ENCODE peak calls at places on chromosome 10, in ten cellular contexts. Q is IMR-90; A is CD4-positive, CD25-positive, alpha-beta regulatory T cell; O is CD8-positive, alpha-beta memory T cell; H is H9; F is transverse colon; S is uterus; Y is left ventricle myocardium inferior; M is A549; L is cardiac muscle cell. T is an unnamed sample. For H3K4me1, the result is how much of the 10 kb centered on the place peaks cover.

GRCh38 chr10:131248376-131249165 is 63.0 kb downstream of the TCERG1L start:
- DNase-seq in Q (no peak), A (no peak), O (no peak), H (no peak), F (no peak), S (no peak), Y (no peak), M (no peak), L (no peak), T (no peak)

GRCh38 chr10:35426657-35427056 is 90.3 kb downstream of the CCNY start:
- DNase-seq in Q (no peak), A (no peak), O (no peak), H (no peak), F (no peak), S (no peak), Y (no peak), M (no peak), L (no peak), T (no peak)

GRCh38 chr10:72426982-72427381 is 72.3 kb upstream of the DNAJB12 start:
- DNase-seq in Q (no peak), A (no peak), O (no peak), H (peak), F (no peak), S (no peak), Y (peak), M (no peak), L (peak), T (no peak)

GRCh38 chr10:78893217-78893616 is 175.5 kb upstream of the ZMIZ1 start:
- DNase-seq in Q (no peak), A (no peak), O (no peak), H (no peak), F (no peak), S (no peak), Y (no peak), M (no peak), L (no peak), T (no peak)

GRCh38 chr10:114022292-114022691 is 21.4 kb upstream of the ADRB1 start:
- DNase-seq in Q (no peak), A (no peak), O (no peak), H (no peak), F (peak), S (peak), Y (peak), M (no peak), L (peak), T (peak)

GRCh38 chr10:126062132-126063032 is 166.0 kb downstream of the FANK1 start:
- DNase-seq in Q (peak), A (no peak), O (no peak), H (no peak), F (peak), S (peak), Y (peak), M (peak), L (peak), T (peak)

GRCh38 chr10:80660736-80661135 is 123.0 kb downstream of the SH2D4B start:
- DNase-seq in Q (no peak), A (no peak), O (no peak), H (no peak), F (no peak), S (no peak), Y (no peak), M (no peak), L (no peak), T (no peak)

GRCh38 chr10:104580321-104580720 is 60.8 kb upstream of the SORCS3 start:
- DNase-seq in Q (peak), A (no peak), O (no peak), H (no peak), F (no peak), S (no peak), Y (no peak), M (no peak), L (peak), T (no peak)

GRCh38 chr10:67917169-67917568 is 32.7 kb downstream of the SIRT1 start:
- DNase-seq in Q (no peak), A (no peak), O (no peak), H (no peak), F (no peak), S (no peak), Y (no peak), M (no peak), L (no peak), T (no peak)

GRCh38 chr10:22310928-22311327 is 5.3 kb upstream of the COMMD3 start:
- DNase-seq in Q (no peak), A (no peak), O (no peak), H (no peak), F (no peak), S (no peak), Y (no peak), M (no peak), L (no peak), T (no peak)
- H3K4me1 ChIP-seq in Q (under half), A (under half), O (under half), H (under half), F (under half), S (under half), Y (under half), M (under half), L (under half), T (under half)

GRCh38 chr10:117140525-117140902 is 2.4 kb upstream of the VAX1 start:
- DNase-seq in Q (no peak), A (no peak), O (no peak), H (peak), F (no peak), S (no peak), Y (no peak), M (no peak), L (no peak), T (no peak)

GRCh38 chr10:117138838-117139580 is 939 bp upstream of the VAX1 start:
- DNase-seq in Q (no peak), A (no peak), O (no peak), H (peak), F (no peak), S (no peak), Y (no peak), M (no peak), L (no peak), T (no peak)

GRCh38 chr10:117145019-117145418 is 6.9 kb upstream of the VAX1 start:
- DNase-seq in Q (no peak), A (no peak), O (no peak), H (no peak), F (no peak), S (no peak), Y (no peak), M (no peak), L (no peak), T (no peak)

GRCh38 chr10:117139581-117140524 is 1.8 kb upstream of the VAX1 start:
- DNase-seq in Q (no peak), A (no peak), O (no peak), H (peak), F (no peak), S (no peak), Y (no peak), M (no peak), L (no peak), T (no peak)

GRCh38 chr10:117143424-117143823 is 5.4 kb upstream of the VAX1 start:
- DNase-seq in Q (no peak), A (no peak), O (no peak), H (no peak), F (no peak), S (no peak), Y (no peak), M (no peak), L (no peak), T (no peak)
- H3K4me1 ChIP-seq in Q (under half), A (under half), O (under half), H (under half), F (under half), S (under half), Y (under half), M (under half), L (under half), T (under half)

GRCh38 chr10:119539359-119539651 is 3.2 kb downstream of the RGS10 start:
- DNase-seq in Q (no peak), A (no peak), O (no peak), H (no peak), F (no peak), S (no peak), Y (no peak), M (no peak), L (no peak), T (no peak)
- H3K4me1 ChIP-seq in Q (under half), A (half or more), O (half or more), H (under half), F (half or more), S (under half), Y (under half), M (under half), L (under half), T (under half)

GRCh38 chr10:60235001-60235400 is 154.7 kb downstream of the ANK3 start:
- DNase-seq in Q (peak), A (no peak), O (no peak), H (no peak), F (no peak), S (no peak), Y (no peak), M (no peak), L (peak), T (peak)
- H3K4me1 ChIP-seq in Q (under half), A (under half), O (under half), H (under half), F (under half), S (under half), Y (half or more), M (under half), L (under half), T (under half)

GRCh38 chr10:107576746-107577145 is 412.2 kb upstream of the SORCS1 start:
- DNase-seq in Q (no peak), A (no peak), O (no peak), H (no peak), F (no peak), S (no peak), Y (no peak), M (no peak), L (no peak), T (no peak)
- H3K4me1 ChIP-seq in Q (under half), A (under half), O (under half), H (under half), F (under half), S (under half), Y (under half), M (under half), L (under half), T (under half)

GRCh38 chr10:6405713-6406112 is 174.4 kb downstream of the PRKCQ start:
- DNase-seq in Q (no peak), A (no peak), O (no peak), H (no peak), F (no peak), S (no peak), Y (no peak), M (no peak), L (no peak), T (no peak)

GRCh38 chr10:6406220-6407033 is 173.6 kb downstream of the PRKCQ start:
- DNase-seq in Q (peak), A (peak), O (peak), H (no peak), F (no peak), S (no peak), Y (no peak), M (peak), L (peak), T (no peak)

GRCh38 chr10:6408799-6409198 is 171.3 kb downstream of the PRKCQ start:
- DNase-seq in Q (no peak), A (no peak), O (no peak), H (no peak), F (no peak), S (no peak), Y (no peak), M (no peak), L (no peak), T (no peak)

GRCh38 chr10:6404127-6405072 is 175.7 kb downstream of the PRKCQ start:
- DNase-seq in Q (no peak), A (no peak), O (no peak), H (no peak), F (no peak), S (no peak), Y (no peak), M (no peak), L (peak), T (no peak)

GRCh38 chr10:6407034-6407721 is 172.9 kb downstream of the PRKCQ start:
- DNase-seq in Q (no peak), A (no peak), O (no peak), H (peak), F (no peak), S (no peak), Y (no peak), M (no peak), L (no peak), T (no peak)
- H3K4me1 ChIP-seq in Q (under half), A (under half), O (under half), H (under half), F (under half), S (under half), Y (under half), M (under half), L (under half), T (under half)

GRCh38 chr10:44961231-44961571 is 1.6 kb downstream of the RASSF4 start:
- DNase-seq in Q (no peak), A (no peak), O (no peak), H (peak), F (no peak), S (no peak), Y (no peak), M (no peak), L (no peak), T (peak)
- H3K4me1 ChIP-seq in Q (under half), A (under half), O (under half), H (under half), F (under half), S (under half), Y (half or more), M (under half), L (half or more), T (half or more)

T was measured in heart left ventricle.